ENCODE peak calls at places on chromosomes 4 and X, in eight cellular contexts. E is C1 segment of cervical spinal cord; K is cerebellum; O is activated T-cell treated with anti-CD3 and anti-CD28 coated beads for 1 hour; X is T-cell; Q is activated CD8-positive, alpha-beta memory T cell treated with anti-CD3 and anti-CD28 coated beads for 1 hour; C is sciatic nerve; W is uterus. G is an unnamed sample.

GRCh38 chrX:96502507-96502906 is 182.1 kb upstream of the DIAPH2 start:
- DNase-seq in E (no peak), K (no peak), O (no peak), X (no peak), Q (no peak), C (no peak), W (no peak), G (no peak)

GRCh38 chr4:150886597-150886996 is 128.5 kb downstream of the LRBA start:
- DNase-seq in E (no peak), K (no peak), O (no peak), X (no peak), Q (no peak), C (no peak), W (no peak), G (no peak)

GRCh38 chr4:185903205-185903604 is 91.2 kb upstream of the SORBS2 start:
- DNase-seq in E (no peak), K (no peak), O (no peak), X (no peak), Q (no peak), C (no peak), W (no peak), G (no peak)

GRCh38 chr4:128163177-128164117 is 102.3 kb downstream of the LARP1B start:
- DNase-seq in E (no peak), K (no peak), O (no peak), X (no peak), Q (no peak), C (no peak), W (no peak), G (no peak)

GRCh38 chrX:136725446-136726104 is 55.2 kb downstream of the ARHGEF6 start:
- DNase-seq in E (no peak), K (no peak), O (no peak), X (no peak), Q (no peak), C (no peak), W (peak), G (no peak)

GRCh38 chr4:17077105-17077504 is 178.7 kb upstream of the LDB2 start:
- DNase-seq in E (no peak), K (no peak), O (no peak), X (no peak), Q (no peak), C (no peak), W (no peak), G (no peak)

GRCh38 chrX:24341795-24342194 is 18.6 kb upstream of the SUPT20HL1 start:
- DNase-seq in E (no peak), K (no peak), O (no peak), X (no peak), Q (no peak), C (no peak), W (no peak), G (no peak)

GRCh38 chr4:130712038-130712437 is 1616.1 kb downstream of the C4orf33 start:
- DNase-seq in E (no peak), K (no peak), O (no peak), X (no peak), Q (no peak), C (no peak), W (no peak), G (no peak)

GRCh38 chrX:40719218-40719617 is 16.1 kb downstream of the MED14 start:
- DNase-seq in E (no peak), K (no peak), O (no peak), X (no peak), Q (no peak), C (no peak), W (no peak), G (no peak)

GRCh38 chr4:53536328-53536727 is 55.0 kb downstream of the LNX1 start:
- DNase-seq in E (no peak), K (no peak), O (no peak), X (no peak), Q (no peak), C (no peak), W (no peak), G (no peak)

GRCh38 chr4:139675156-139675555 is 9.5 kb downstream of the MGST2 start:
- DNase-seq in E (no peak), K (no peak), O (no peak), X (no peak), Q (no peak), C (no peak), W (no peak), G (no peak)

GRCh38 chr4:157572951-157573350 is 352.4 kb downstream of the GRIA2 start:
- DNase-seq in E (no peak), K (no peak), O (no peak), X (no peak), Q (no peak), C (no peak), W (no peak), G (no peak)

GRCh38 chr4:76251448-76252270 is at the start of gene FAM47E:
- DNase-seq in E (peak), K (peak), O (peak), X (peak), Q (peak), C (peak), W (peak), G (peak)

GRCh38 chrX:71458866-71459265 is 74.0 kb upstream of the OGT start:
- DNase-seq in E (no peak), K (no peak), O (no peak), X (no peak), Q (no peak), C (no peak), W (no peak), G (no peak)

GRCh38 chrX:37590047-37590446 is 18.6 kb downstream of the LANCL3 start:
- DNase-seq in E (no peak), K (no peak), O (no peak), X (no peak), Q (no peak), C (no peak), W (no peak), G (no peak)

GRCh38 chrX:88655460-88655859 is 91.6 kb upstream of the CPXCR1 start:
- DNase-seq in E (no peak), K (no peak), O (no peak), X (no peak), Q (no peak), C (no peak), W (no peak), G (no peak)

GRCh38 chr4:81648576-81649272 is 177.0 kb upstream of the RASGEF1B start:
- DNase-seq in E (no peak), K (no peak), O (no peak), X (peak), Q (no peak), C (no peak), W (no peak), G (no peak)

GRCh38 chrX:13691845-13692334 is 3.0 kb downstream of the RAB9A start:
- DNase-seq in E (no peak), K (no peak), O (no peak), X (no peak), Q (no peak), C (no peak), W (no peak), G (no peak)

GRCh38 chrX:41167888-41168287 is 82.6 kb downstream of the USP9X start:
- DNase-seq in E (no peak), K (no peak), O (no peak), X (no peak), Q (no peak), C (no peak), W (no peak), G (no peak)